ENCODE peak calls at places on chromosome X, in ten cellular contexts. U is activated CD4-positive, alpha-beta T cell treated with anti-CD3 and anti-CD28 coated beads for 1 hour; N is T follicular helper cell; X is SK-N-SH; C is central memory CD4-positive, alpha-beta T cell; Q is fibroblast of mammary gland; S is posterior vena cava; E is cardiac muscle cell; V is C1 segment of cervical spinal cord; F is sigmoid colon. M is an unnamed sample.

GRCh38 chrX:630007-630921 is at the start of gene SHOX:
- DNase-seq in U (no peak), N (no peak), X (no peak), C (no peak), Q (no peak), S (peak), E (no peak), V (no peak), F (peak), M (no peak)

GRCh38 chrX:104351173-104351769 is 96.5 kb upstream of the ESX1 start:
- DNase-seq in U (no peak), N (no peak), X (no peak), C (no peak), Q (peak), S (no peak), E (no peak), V (no peak), F (no peak), M (peak)

GRCh38 chrX:20317873-20318272 is 51.2 kb upstream of the RPS6KA3 start:
- DNase-seq in U (no peak), N (no peak), X (no peak), C (no peak), Q (no peak), S (no peak), E (no peak), V (no peak), F (no peak), M (no peak)

GRCh38 chrX:154436597-154437397 is at the start of gene GDI1:
- DNase-seq in U (peak), N (peak), X (peak), C (peak), Q (peak), S (peak), E (peak), V (no peak), F (peak), M (no peak)

GRCh38 chrX:151206871-151207270 is 30.5 kb downstream of the GPR50 start:
- DNase-seq in U (no peak), N (no peak), X (no peak), C (no peak), Q (no peak), S (no peak), E (no peak), V (no peak), F (no peak), M (no peak)

GRCh38 chrX:68403060-68403459 is 30.2 kb downstream of the OPHN1 start:
- DNase-seq in U (no peak), N (no peak), X (no peak), C (no peak), Q (no peak), S (no peak), E (no peak), V (no peak), F (no peak), M (no peak)

GRCh38 chrX:138886769-138887168 is 175.3 kb upstream of the FGF13 start:
- DNase-seq in U (no peak), N (no peak), X (no peak), C (no peak), Q (peak), S (no peak), E (no peak), V (no peak), F (no peak), M (no peak)

GRCh38 chrX:19272452-19272851 is 71.3 kb upstream of the PDHA1 start:
- DNase-seq in U (no peak), N (no peak), X (no peak), C (no peak), Q (peak), S (no peak), E (no peak), V (no peak), F (no peak), M (no peak)

GRCh38 chrX:68511255-68511654 is 12.4 kb downstream of the YIPF6 start:
- DNase-seq in U (no peak), N (no peak), X (peak), C (peak), Q (peak), S (no peak), E (peak), V (no peak), F (no peak), M (no peak)

GRCh38 chrX:107562482-107562881 is 65.8 kb upstream of the PRPS1 start:
- DNase-seq in U (no peak), N (no peak), X (no peak), C (no peak), Q (peak), S (no peak), E (peak), V (no peak), F (no peak), M (no peak)

GRCh38 chrX:86148024-86148511 is at the start of gene DACH2:
- DNase-seq in U (peak), N (peak), X (peak), C (peak), Q (peak), S (peak), E (peak), V (peak), F (peak), M (no peak)

M was measured in AG09309.